ENCODE peak calls at places on chromosomes 2 and 18, in eight cellular contexts. W, V, D, G, S, A, C and F are unnamed samples.

GRCh38 chr18:72673242-72673641 is 129.1 kb upstream of the CBLN2 start:
- DNase-seq in W (no peak), V (no peak), D (no peak), G (no peak), S (no peak), A (no peak), C (no peak), F (no peak)

GRCh38 chr18:48539406-48540328 is 836 bp downstream of the CTIF start:
- DNase-seq in W (peak), V (peak), D (no peak), G (peak), S (peak), A (peak), C (no peak), F (peak)

GRCh38 chr2:27593240-27593639 is 10.4 kb downstream of the ZNF512 start:
- DNase-seq in W (no peak), V (no peak), D (no peak), G (no peak), S (no peak), A (no peak), C (no peak), F (no peak)

GRCh38 chr2:138827426-138828054 is 47.4 kb upstream of the NXPH2 start:
- DNase-seq in W (peak), V (peak), D (peak), G (no peak), S (peak), A (no peak), C (peak), F (no peak)

GRCh38 chr2:70520825-70521224 is 32.8 kb downstream of the TGFA start:
- DNase-seq in W (no peak), V (no peak), D (no peak), G (no peak), S (no peak), A (no peak), C (no peak), F (no peak)

GRCh38 chr18:2970762-2971659 is 41.9 kb downstream of the LPIN2 start:
- DNase-seq in W (no peak), V (no peak), D (no peak), G (no peak), S (peak), A (peak), C (no peak), F (no peak)

GRCh38 chr2:88999365-88999764 is 307.9 kb downstream of the RPIA start:
- DNase-seq in W (no peak), V (no peak), D (no peak), G (no peak), S (no peak), A (no peak), C (no peak), F (no peak)

GRCh38 chr2:1516798-1517060 is 103.5 kb downstream of the TPO start:
- DNase-seq in W (no peak), V (no peak), D (no peak), G (peak), S (no peak), A (no peak), C (no peak), F (no peak)

GRCh38 chr18:36583155-36583745 is 245.6 kb downstream of the TPGS2 start:
- DNase-seq in W (no peak), V (peak), D (no peak), G (no peak), S (no peak), A (no peak), C (no peak), F (no peak)

GRCh38 chr18:8242306-8242705 is 366.9 kb upstream of the RAB12 start:
- DNase-seq in W (no peak), V (no peak), D (no peak), G (no peak), S (no peak), A (no peak), C (no peak), F (no peak)

GRCh38 chr2:126886201-126886905 is 12.3 kb upstream of the TEX51 start:
- DNase-seq in W (no peak), V (peak), D (peak), G (peak), S (peak), A (peak), C (no peak), F (peak)

GRCh38 chr18:70197844-70198243 is 7.6 kb downstream of the RTTN start:
- DNase-seq in W (no peak), V (no peak), D (no peak), G (no peak), S (no peak), A (no peak), C (no peak), F (no peak)

GRCh38 chr2:194567661-194568017 is 1089.4 kb upstream of the SLC39A10 start:
- DNase-seq in W (no peak), V (no peak), D (no peak), G (no peak), S (no peak), A (no peak), C (no peak), F (no peak)

GRCh38 chr18:52339891-52340371 is at the start of gene DCC:
- DNase-seq in W (peak), V (peak), D (no peak), G (peak), S (no peak), A (no peak), C (peak), F (no peak)

GRCh38 chr18:50662177-50662576 is 102.3 kb downstream of the MAPK4 start:
- DNase-seq in W (no peak), V (peak), D (no peak), G (no peak), S (no peak), A (no peak), C (no peak), F (no peak)

GRCh38 chr2:187834787-187835186 is 280.6 kb upstream of the TFPI start:
- DNase-seq in W (no peak), V (no peak), D (no peak), G (no peak), S (no peak), A (no peak), C (no peak), F (no peak)

GRCh38 chr2:182833084-182833483 is 33.4 kb downstream of the FRZB start:
- DNase-seq in W (no peak), V (no peak), D (no peak), G (no peak), S (no peak), A (no peak), C (no peak), F (no peak)

GRCh38 chr2:47269316-47270232 is 114.5 kb upstream of the STPG4 start:
- DNase-seq in W (no peak), V (no peak), D (no peak), G (peak), S (no peak), A (no peak), C (peak), F (no peak)

GRCh38 chr2:68734688-68735525 is at the start of gene ARHGAP25:
- DNase-seq in W (no peak), V (no peak), D (no peak), G (no peak), S (peak), A (peak), C (no peak), F (peak)

GRCh38 chr2:113233593-113234550 is 44.8 kb downstream of the PAX8 start:
- DNase-seq in W (no peak), V (no peak), D (no peak), G (no peak), S (no peak), A (no peak), C (no peak), F (no peak)

GRCh38 chr2:140248623-140249022 is 1468.4 kb upstream of the NXPH2 start:
- DNase-seq in W (no peak), V (no peak), D (no peak), G (no peak), S (no peak), A (no peak), C (no peak), F (no peak)

GRCh38 chr2:39094717-39095363 is 26.0 kb downstream of the SOS1 start:
- DNase-seq in W (no peak), V (no peak), D (no peak), G (no peak), S (no peak), A (no peak), C (no peak), F (no peak)

GRCh38 chr2:165905269-165905668 is 48.3 kb downstream of the TTC21B start:
- DNase-seq in W (no peak), V (no peak), D (no peak), G (no peak), S (no peak), A (no peak), C (no peak), F (no peak)

GRCh38 chr2:217994776-217995274 is 8.0 kb downstream of the TNS1 start:
- DNase-seq in W (no peak), V (no peak), D (no peak), G (no peak), S (no peak), A (no peak), C (no peak), F (no peak)

GRCh38 chr2:113009617-113010016 is 4.4 kb downstream of the IL36A start:
- DNase-seq in W (no peak), V (no peak), D (no peak), G (no peak), S (no peak), A (no peak), C (no peak), F (no peak)

GRCh38 chr18:78770149-78771139 is 209.2 kb upstream of the SALL3 start:
- DNase-seq in W (peak), V (peak), D (no peak), G (no peak), S (no peak), A (no peak), C (peak), F (no peak)

GRCh38 chr2:40487592-40487991 is 35.7 kb upstream of the SLC8A1 start:
- DNase-seq in W (no peak), V (no peak), D (no peak), G (no peak), S (no peak), A (no peak), C (no peak), F (no peak)

GRCh38 chr18:53698907-53699306 is 525.6 kb downstream of the MBD2 start:
- DNase-seq in W (peak), V (peak), D (no peak), G (no peak), S (no peak), A (no peak), C (peak), F (no peak)

GRCh38 chr2:170354855-170355649 is 177.1 kb downstream of the MYO3B start:
- DNase-seq in W (peak), V (no peak), D (no peak), G (no peak), S (peak), A (no peak), C (peak), F (no peak)

GRCh38 chr2:196513796-196514526 is 125.6 kb upstream of the CCDC150 start:
- DNase-seq in W (no peak), V (no peak), D (no peak), G (no peak), S (no peak), A (no peak), C (no peak), F (no peak)

GRCh38 chr2:73293534-73294171 is at the start of gene EGR4:
- DNase-seq in W (peak), V (peak), D (peak), G (peak), S (peak), A (peak), C (peak), F (peak)

GRCh38 chr2:10475221-10475722 is 27.1 kb upstream of the ODC1 start:
- DNase-seq in W (no peak), V (no peak), D (no peak), G (no peak), S (no peak), A (no peak), C (no peak), F (no peak)

GRCh38 chr2:176534798-176535479 is 265.7 kb downstream of the MTX2 start:
- DNase-seq in W (peak), V (no peak), D (no peak), G (peak), S (no peak), A (no peak), C (peak), F (no peak)

GRCh38 chr2:197286805-197287595 is 23.6 kb downstream of the ANKRD44 start:
- DNase-seq in W (no peak), V (no peak), D (no peak), G (no peak), S (no peak), A (peak), C (no peak), F (peak)

GRCh38 chr2:56380861-56381260 is 197.1 kb downstream of the CCDC85A start:
- DNase-seq in W (no peak), V (no peak), D (no peak), G (no peak), S (no peak), A (no peak), C (no peak), F (no peak)

GRCh38 chr18:6373187-6373586 is 41.5 kb downstream of the L3MBTL4 start:
- DNase-seq in W (no peak), V (no peak), D (no peak), G (no peak), S (no peak), A (no peak), C (no peak), F (no peak)

GRCh38 chr2:63050916-63051794 is 525 bp downstream of the OTX1 start:
- DNase-seq in W (peak), V (peak), D (no peak), G (peak), S (no peak), A (no peak), C (no peak), F (no peak)

GRCh38 chr2:233037078-233037477 is 4.6 kb downstream of the NEU2 start:
- DNase-seq in W (no peak), V (no peak), D (no peak), G (no peak), S (no peak), A (no peak), C (no peak), F (no peak)

GRCh38 chr2:132562245-132562644 is 107.8 kb downstream of the LYPD1 start:
- DNase-seq in W (no peak), V (no peak), D (no peak), G (no peak), S (no peak), A (no peak), C (no peak), F (no peak)

GRCh38 chr2:232367591-232368233 is 10.8 kb upstream of the ALPP start:
- DNase-seq in W (no peak), V (peak), D (no peak), G (peak), S (no peak), A (no peak), C (no peak), F (no peak)